ENCODE peak calls at places on chromosomes 4 and X, in nine cellular contexts. One of them, this sample, is unnamed.

GRCh38 chr4:2249526-2249991 is 7.6 kb upstream of the HAUS3 start:
- DNase-seq in activated effector memory CD4-positive, alpha-beta T cell treated with anti-CD3 and anti-CD28 coated beads, Interleukin-2, amount 50 U/mL, for 16 hours: no peak
- DNase-seq in ovary: no peak
- DNase-seq in AG08396: peak
- DNase-seq in AG04450: no peak
- DNase-seq in ELR: no peak
- DNase-seq in GM10248: no peak
- DNase-seq in HepG2: no peak
- DNase-seq in amniotic stem cell: no peak
- DNase-seq in this sample: no peak

GRCh38 chr4:72112514-72113156 is 80.8 kb downstream of the NPFFR2 start:
- DNase-seq in activated effector memory CD4-positive, alpha-beta T cell treated with anti-CD3 and anti-CD28 coated beads, Interleukin-2, amount 50 U/mL, for 16 hours: no peak
- DNase-seq in ovary: no peak
- DNase-seq in AG08396: peak
- DNase-seq in AG04450: peak
- DNase-seq in ELR: peak
- DNase-seq in GM10248: peak
- DNase-seq in HepG2: peak
- DNase-seq in amniotic stem cell: peak
- DNase-seq in this sample: no peak

GRCh38 chr4:41935652-41936021 is 408 bp downstream of the TMEM33 start:
- DNase-seq in activated effector memory CD4-positive, alpha-beta T cell treated with anti-CD3 and anti-CD28 coated beads, Interleukin-2, amount 50 U/mL, for 16 hours: peak
- DNase-seq in ovary: no peak
- DNase-seq in AG08396: peak
- DNase-seq in AG04450: no peak
- DNase-seq in ELR: peak
- DNase-seq in GM10248: peak
- DNase-seq in HepG2: peak
- DNase-seq in amniotic stem cell: no peak
- DNase-seq in this sample: no peak

GRCh38 chrX:46279925-46280313 is 265.3 kb downstream of the ZNF674 start:
- DNase-seq in activated effector memory CD4-positive, alpha-beta T cell treated with anti-CD3 and anti-CD28 coated beads, Interleukin-2, amount 50 U/mL, for 16 hours: no peak
- DNase-seq in ovary: no peak
- DNase-seq in AG08396: peak
- DNase-seq in AG04450: no peak
- DNase-seq in ELR: peak
- DNase-seq in GM10248: no peak
- DNase-seq in HepG2: no peak
- DNase-seq in amniotic stem cell: no peak
- DNase-seq in this sample: no peak

GRCh38 chrX:16671005-16671404 is 21.0 kb downstream of the S100G start:
- DNase-seq in activated effector memory CD4-positive, alpha-beta T cell treated with anti-CD3 and anti-CD28 coated beads, Interleukin-2, amount 50 U/mL, for 16 hours: no peak
- DNase-seq in ovary: no peak
- DNase-seq in AG08396: peak
- DNase-seq in AG04450: no peak
- DNase-seq in ELR: peak
- DNase-seq in GM10248: peak
- DNase-seq in HepG2: peak
- DNase-seq in amniotic stem cell: peak
- DNase-seq in this sample: peak

GRCh38 chrX:133364201-133364600 is 51.1 kb downstream of the GPC4 start:
- DNase-seq in activated effector memory CD4-positive, alpha-beta T cell treated with anti-CD3 and anti-CD28 coated beads, Interleukin-2, amount 50 U/mL, for 16 hours: no peak
- DNase-seq in ovary: no peak
- DNase-seq in AG08396: no peak
- DNase-seq in AG04450: no peak
- DNase-seq in ELR: no peak
- DNase-seq in GM10248: no peak
- DNase-seq in HepG2: no peak
- DNase-seq in amniotic stem cell: no peak
- DNase-seq in this sample: no peak

GRCh38 chr4:81137894-81138293 is 77.1 kb downstream of the PRKG2 start:
- DNase-seq in activated effector memory CD4-positive, alpha-beta T cell treated with anti-CD3 and anti-CD28 coated beads, Interleukin-2, amount 50 U/mL, for 16 hours: no peak
- DNase-seq in ovary: no peak
- DNase-seq in AG08396: no peak
- DNase-seq in AG04450: no peak
- DNase-seq in ELR: no peak
- DNase-seq in GM10248: no peak
- DNase-seq in HepG2: no peak
- DNase-seq in amniotic stem cell: no peak
- DNase-seq in this sample: no peak

GRCh38 chr4:31089815-31090214 is 369.6 kb downstream of the PCDH7 start:
- DNase-seq in activated effector memory CD4-positive, alpha-beta T cell treated with anti-CD3 and anti-CD28 coated beads, Interleukin-2, amount 50 U/mL, for 16 hours: no peak
- DNase-seq in ovary: no peak
- DNase-seq in AG08396: peak
- DNase-seq in AG04450: no peak
- DNase-seq in ELR: peak
- DNase-seq in GM10248: no peak
- DNase-seq in HepG2: no peak
- DNase-seq in amniotic stem cell: no peak
- DNase-seq in this sample: no peak

GRCh38 chrX:41499195-41499594 is 52.1 kb downstream of the NYX start:
- DNase-seq in activated effector memory CD4-positive, alpha-beta T cell treated with anti-CD3 and anti-CD28 coated beads, Interleukin-2, amount 50 U/mL, for 16 hours: no peak
- DNase-seq in ovary: no peak
- DNase-seq in AG08396: no peak
- DNase-seq in AG04450: no peak
- DNase-seq in ELR: no peak
- DNase-seq in GM10248: no peak
- DNase-seq in HepG2: no peak
- DNase-seq in amniotic stem cell: no peak
- DNase-seq in this sample: no peak

GRCh38 chrX:80879916-80880315 is 70.2 kb upstream of the BRWD3 start:
- DNase-seq in activated effector memory CD4-positive, alpha-beta T cell treated with anti-CD3 and anti-CD28 coated beads, Interleukin-2, amount 50 U/mL, for 16 hours: no peak
- DNase-seq in ovary: no peak
- DNase-seq in AG08396: peak
- DNase-seq in AG04450: no peak
- DNase-seq in ELR: no peak
- DNase-seq in GM10248: no peak
- DNase-seq in HepG2: no peak
- DNase-seq in amniotic stem cell: no peak
- DNase-seq in this sample: no peak

GRCh38 chrX:53284684-53285447 is 3.5 kb upstream of the IQSEC2 start:
- DNase-seq in activated effector memory CD4-positive, alpha-beta T cell treated with anti-CD3 and anti-CD28 coated beads, Interleukin-2, amount 50 U/mL, for 16 hours: peak
- DNase-seq in ovary: peak
- DNase-seq in AG08396: peak
- DNase-seq in AG04450: no peak
- DNase-seq in ELR: peak
- DNase-seq in GM10248: peak
- DNase-seq in HepG2: peak
- DNase-seq in amniotic stem cell: no peak
- DNase-seq in this sample: no peak

GRCh38 chrX:46376246-46376885 is 168.9 kb downstream of the ZNF674 start:
- DNase-seq in activated effector memory CD4-positive, alpha-beta T cell treated with anti-CD3 and anti-CD28 coated beads, Interleukin-2, amount 50 U/mL, for 16 hours: peak
- DNase-seq in ovary: no peak
- DNase-seq in AG08396: peak
- DNase-seq in AG04450: peak
- DNase-seq in ELR: peak
- DNase-seq in GM10248: peak
- DNase-seq in HepG2: peak
- DNase-seq in amniotic stem cell: peak
- DNase-seq in this sample: peak

GRCh38 chr4:123785515-123785914 is 388.9 kb downstream of the SPRY1 start:
- DNase-seq in activated effector memory CD4-positive, alpha-beta T cell treated with anti-CD3 and anti-CD28 coated beads, Interleukin-2, amount 50 U/mL, for 16 hours: no peak
- DNase-seq in ovary: peak
- DNase-seq in AG08396: peak
- DNase-seq in AG04450: peak
- DNase-seq in ELR: peak
- DNase-seq in GM10248: no peak
- DNase-seq in HepG2: no peak
- DNase-seq in amniotic stem cell: no peak
- DNase-seq in this sample: no peak

GRCh38 chrX:101191217-101191750 is 28.3 kb upstream of the DRP2 start:
- DNase-seq in activated effector memory CD4-positive, alpha-beta T cell treated with anti-CD3 and anti-CD28 coated beads, Interleukin-2, amount 50 U/mL, for 16 hours: no peak
- DNase-seq in ovary: peak
- DNase-seq in AG08396: peak
- DNase-seq in AG04450: no peak
- DNase-seq in ELR: peak
- DNase-seq in GM10248: no peak
- DNase-seq in HepG2: no peak
- DNase-seq in amniotic stem cell: no peak
- DNase-seq in this sample: no peak

GRCh38 chr4:71830-72229 is 18.7 kb downstream of the ZNF595 start:
- DNase-seq in activated effector memory CD4-positive, alpha-beta T cell treated with anti-CD3 and anti-CD28 coated beads, Interleukin-2, amount 50 U/mL, for 16 hours: no peak
- DNase-seq in ovary: no peak
- DNase-seq in AG08396: no peak
- DNase-seq in AG04450: no peak
- DNase-seq in ELR: no peak
- DNase-seq in GM10248: no peak
- DNase-seq in HepG2: no peak
- DNase-seq in amniotic stem cell: no peak
- DNase-seq in this sample: no peak

GRCh38 chr4:71229477-71230257 is 109.2 kb upstream of the SLC4A4 start:
- DNase-seq in activated effector memory CD4-positive, alpha-beta T cell treated with anti-CD3 and anti-CD28 coated beads, Interleukin-2, amount 50 U/mL, for 16 hours: no peak
- DNase-seq in ovary: no peak
- DNase-seq in AG08396: peak
- DNase-seq in AG04450: no peak
- DNase-seq in ELR: peak
- DNase-seq in GM10248: peak
- DNase-seq in HepG2: peak
- DNase-seq in amniotic stem cell: peak
- DNase-seq in this sample: no peak

GRCh38 chr4:56979674-56980073 is 978 bp downstream of the POLR2B start:
- DNase-seq in activated effector memory CD4-positive, alpha-beta T cell treated with anti-CD3 and anti-CD28 coated beads, Interleukin-2, amount 50 U/mL, for 16 hours: peak
- DNase-seq in ovary: no peak
- DNase-seq in AG08396: no peak
- DNase-seq in AG04450: no peak
- DNase-seq in ELR: peak
- DNase-seq in GM10248: no peak
- DNase-seq in HepG2: peak
- DNase-seq in amniotic stem cell: no peak
- DNase-seq in this sample: no peak

GRCh38 chr4:2843909-2844584 is 403 bp downstream of the ADD1 start:
- DNase-seq in activated effector memory CD4-positive, alpha-beta T cell treated with anti-CD3 and anti-CD28 coated beads, Interleukin-2, amount 50 U/mL, for 16 hours: no peak
- DNase-seq in ovary: peak
- DNase-seq in AG08396: no peak
- DNase-seq in AG04450: no peak
- DNase-seq in ELR: peak
- DNase-seq in GM10248: peak
- DNase-seq in HepG2: no peak
- DNase-seq in amniotic stem cell: no peak
- DNase-seq in this sample: no peak

GRCh38 chrX:55794420-55794819 is 76.9 kb downstream of the RRAGB start:
- DNase-seq in activated effector memory CD4-positive, alpha-beta T cell treated with anti-CD3 and anti-CD28 coated beads, Interleukin-2, amount 50 U/mL, for 16 hours: no peak
- DNase-seq in ovary: no peak
- DNase-seq in AG08396: no peak
- DNase-seq in AG04450: no peak
- DNase-seq in ELR: no peak
- DNase-seq in GM10248: peak
- DNase-seq in HepG2: no peak
- DNase-seq in amniotic stem cell: no peak
- DNase-seq in this sample: no peak

GRCh38 chrX:72094894-72095293 is 36.8 kb downstream of the RTL5 start:
- DNase-seq in activated effector memory CD4-positive, alpha-beta T cell treated with anti-CD3 and anti-CD28 coated beads, Interleukin-2, amount 50 U/mL, for 16 hours: peak
- DNase-seq in ovary: peak
- DNase-seq in AG08396: peak
- DNase-seq in AG04450: no peak
- DNase-seq in ELR: no peak
- DNase-seq in GM10248: peak
- DNase-seq in HepG2: no peak
- DNase-seq in amniotic stem cell: no peak
- DNase-seq in this sample: no peak

GRCh38 chrX:70494441-70494840 is 49.8 kb downstream of the DLG3 start:
- DNase-seq in activated effector memory CD4-positive, alpha-beta T cell treated with anti-CD3 and anti-CD28 coated beads, Interleukin-2, amount 50 U/mL, for 16 hours: no peak
- DNase-seq in ovary: no peak
- DNase-seq in AG08396: no peak
- DNase-seq in AG04450: no peak
- DNase-seq in ELR: peak
- DNase-seq in GM10248: no peak
- DNase-seq in HepG2: no peak
- DNase-seq in amniotic stem cell: no peak
- DNase-seq in this sample: no peak

GRCh38 chrX:21745756-21746155 is 12.2 kb downstream of the SMPX start:
- DNase-seq in activated effector memory CD4-positive, alpha-beta T cell treated with anti-CD3 and anti-CD28 coated beads, Interleukin-2, amount 50 U/mL, for 16 hours: peak
- DNase-seq in ovary: no peak
- DNase-seq in AG08396: peak
- DNase-seq in AG04450: no peak
- DNase-seq in ELR: peak
- DNase-seq in GM10248: peak
- DNase-seq in HepG2: no peak
- DNase-seq in amniotic stem cell: no peak
- DNase-seq in this sample: no peak

GRCh38 chrX:39576081-39576701 is 521.6 kb downstream of the BCOR start:
- DNase-seq in activated effector memory CD4-positive, alpha-beta T cell treated with anti-CD3 and anti-CD28 coated beads, Interleukin-2, amount 50 U/mL, for 16 hours: no peak
- DNase-seq in ovary: no peak
- DNase-seq in AG08396: no peak
- DNase-seq in AG04450: no peak
- DNase-seq in ELR: no peak
- DNase-seq in GM10248: no peak
- DNase-seq in HepG2: no peak
- DNase-seq in amniotic stem cell: no peak
- DNase-seq in this sample: no peak

GRCh38 chrX:119272882-119273806 is 37.1 kb downstream of the PGRMC1 start:
- DNase-seq in activated effector memory CD4-positive, alpha-beta T cell treated with anti-CD3 and anti-CD28 coated beads, Interleukin-2, amount 50 U/mL, for 16 hours: peak
- DNase-seq in ovary: peak
- DNase-seq in AG08396: peak
- DNase-seq in AG04450: no peak
- DNase-seq in ELR: no peak
- DNase-seq in GM10248: peak
- DNase-seq in HepG2: no peak
- DNase-seq in amniotic stem cell: no peak
- DNase-seq in this sample: no peak

GRCh38 chrX:94722578-94722977 is 1048.6 kb downstream of the FAM133A start:
- DNase-seq in activated effector memory CD4-positive, alpha-beta T cell treated with anti-CD3 and anti-CD28 coated beads, Interleukin-2, amount 50 U/mL, for 16 hours: no peak
- DNase-seq in ovary: no peak
- DNase-seq in AG08396: no peak
- DNase-seq in AG04450: no peak
- DNase-seq in ELR: no peak
- DNase-seq in GM10248: no peak
- DNase-seq in HepG2: no peak
- DNase-seq in amniotic stem cell: no peak
- DNase-seq in this sample: no peak

GRCh38 chr4:165355900-165356300 is 22.9 kb upstream of the CPE start:
- DNase-seq in activated effector memory CD4-positive, alpha-beta T cell treated with anti-CD3 and anti-CD28 coated beads, Interleukin-2, amount 50 U/mL, for 16 hours: no peak
- DNase-seq in ovary: no peak
- DNase-seq in AG08396: peak
- DNase-seq in AG04450: no peak
- DNase-seq in ELR: peak
- DNase-seq in GM10248: no peak
- DNase-seq in HepG2: peak
- DNase-seq in amniotic stem cell: no peak
- DNase-seq in this sample: no peak

GRCh38 chr4:102350634-102351033 is 5.4 kb upstream of the SLC39A8 start:
- DNase-seq in activated effector memory CD4-positive, alpha-beta T cell treated with anti-CD3 and anti-CD28 coated beads, Interleukin-2, amount 50 U/mL, for 16 hours: no peak
- DNase-seq in ovary: no peak
- DNase-seq in AG08396: no peak
- DNase-seq in AG04450: no peak
- DNase-seq in ELR: no peak
- DNase-seq in GM10248: no peak
- DNase-seq in HepG2: no peak
- DNase-seq in amniotic stem cell: no peak
- DNase-seq in this sample: no peak

GRCh38 chrX:130299279-130300009 is 30.7 kb upstream of the ZNF280C start:
- DNase-seq in activated effector memory CD4-positive, alpha-beta T cell treated with anti-CD3 and anti-CD28 coated beads, Interleukin-2, amount 50 U/mL, for 16 hours: no peak
- DNase-seq in ovary: no peak
- DNase-seq in AG08396: no peak
- DNase-seq in AG04450: no peak
- DNase-seq in ELR: no peak
- DNase-seq in GM10248: no peak
- DNase-seq in HepG2: no peak
- DNase-seq in amniotic stem cell: no peak
- DNase-seq in this sample: no peak

GRCh38 chrX:155108427-155108826 is 37.1 kb downstream of the BRCC3 start:
- DNase-seq in activated effector memory CD4-positive, alpha-beta T cell treated with anti-CD3 and anti-CD28 coated beads, Interleukin-2, amount 50 U/mL, for 16 hours: no peak
- DNase-seq in ovary: no peak
- DNase-seq in AG08396: no peak
- DNase-seq in AG04450: no peak
- DNase-seq in ELR: no peak
- DNase-seq in GM10248: no peak
- DNase-seq in HepG2: no peak
- DNase-seq in amniotic stem cell: no peak
- DNase-seq in this sample: no peak

GRCh38 chrX:103309860-103310591 is 764 bp downstream of the BEX2 start:
- DNase-seq in activated effector memory CD4-positive, alpha-beta T cell treated with anti-CD3 and anti-CD28 coated beads, Interleukin-2, amount 50 U/mL, for 16 hours: no peak
- DNase-seq in ovary: peak
- DNase-seq in AG08396: no peak
- DNase-seq in AG04450: no peak
- DNase-seq in ELR: no peak
- DNase-seq in GM10248: no peak
- DNase-seq in HepG2: no peak
- DNase-seq in amniotic stem cell: no peak
- DNase-seq in this sample: no peak

GRCh38 chr4:75432683-75433082 is 81.5 kb downstream of the RCHY1 start:
- DNase-seq in activated effector memory CD4-positive, alpha-beta T cell treated with anti-CD3 and anti-CD28 coated beads, Interleukin-2, amount 50 U/mL, for 16 hours: no peak
- DNase-seq in ovary: no peak
- DNase-seq in AG08396: peak
- DNase-seq in AG04450: no peak
- DNase-seq in ELR: peak
- DNase-seq in GM10248: peak
- DNase-seq in HepG2: peak
- DNase-seq in amniotic stem cell: no peak
- DNase-seq in this sample: no peak